ENCODE peak calls at places on chromosomes 1 and 21, in five cellular contexts. B, Y, P, M and N are unnamed samples.

GRCh38 chr1:51515312-51515960 is 3.6 kb downstream of the EPS15 start:
- DNase-seq in B (no peak), Y (no peak), P (no peak), M (no peak), N (no peak)

GRCh38 chr21:42039911-42040351 is 29.8 kb upstream of the ZBTB21 start:
- DNase-seq in B (no peak), Y (peak), P (peak), M (peak), N (peak)

GRCh38 chr1:109478806-109479205 is 4.9 kb upstream of the ATXN7L2 start:
- DNase-seq in B (peak), Y (no peak), P (no peak), M (no peak), N (no peak)

GRCh38 chr1:159005676-159006075 is 4.0 kb upstream of the IFI16 start:
- DNase-seq in B (no peak), Y (peak), P (no peak), M (no peak), N (no peak)

GRCh38 chr21:27149034-27149433 is 182.1 kb upstream of the ADAMTS5 start:
- DNase-seq in B (no peak), Y (no peak), P (no peak), M (no peak), N (no peak)

GRCh38 chr1:119084651-119085262 is 55.7 kb downstream of the WARS2 start:
- DNase-seq in B (no peak), Y (no peak), P (no peak), M (no peak), N (no peak)

GRCh38 chr1:47678464-47678980 is 240.7 kb downstream of the FOXD2 start:
- DNase-seq in B (peak), Y (no peak), P (no peak), M (no peak), N (no peak)

GRCh38 chr1:43468403-43468802 is 14.7 kb upstream of the HYI start:
- DNase-seq in B (no peak), Y (no peak), P (no peak), M (no peak), N (no peak)

GRCh38 chr1:9312183-9312582 is 19.5 kb downstream of the SPSB1 start:
- DNase-seq in B (no peak), Y (no peak), P (no peak), M (no peak), N (no peak)

GRCh38 chr1:188782220-188782841 is 1695.3 kb downstream of the BRINP3 start:
- DNase-seq in B (no peak), Y (no peak), P (no peak), M (peak), N (peak)

GRCh38 chr21:32021319-32022027 is 148.7 kb downstream of the HUNK start:
- DNase-seq in B (peak), Y (peak), P (no peak), M (no peak), N (no peak)

GRCh38 chr21:32807717-32808380 is 36.3 kb upstream of the PAXBP1 start:
- DNase-seq in B (no peak), Y (no peak), P (no peak), M (peak), N (no peak)

GRCh38 chr1:189269011-189269410 is 1208.7 kb downstream of the BRINP3 start:
- DNase-seq in B (no peak), Y (no peak), P (no peak), M (peak), N (no peak)

GRCh38 chr1:236058141-236058626 is 6.7 kb downstream of the NID1 start:
- DNase-seq in B (no peak), Y (no peak), P (no peak), M (no peak), N (no peak)

GRCh38 chr1:116874622-116875277 is 35.0 kb upstream of the PTGFRN start:
- DNase-seq in B (no peak), Y (no peak), P (no peak), M (peak), N (no peak)

GRCh38 chr1:146007785-146008133 is 11.4 kb upstream of the TXNIP start:
- DNase-seq in B (no peak), Y (no peak), P (no peak), M (no peak), N (no peak)

GRCh38 chr1:146010126-146010738 is 11.3 kb downstream of the HJV start:
- DNase-seq in B (no peak), Y (no peak), P (no peak), M (no peak), N (no peak)

GRCh38 chr1:146012703-146013565 is 8.6 kb downstream of the HJV start:
- DNase-seq in B (peak), Y (no peak), P (no peak), M (peak), N (peak)

GRCh38 chr1:146001734-146002133 is 5.4 kb upstream of the TXNIP start:
- DNase-seq in B (no peak), Y (no peak), P (no peak), M (no peak), N (no peak)

GRCh38 chr1:146007048-146007784 is 10.8 kb upstream of the TXNIP start:
- DNase-seq in B (peak), Y (peak), P (peak), M (peak), N (peak)
- TF ChIP-seq POLR2A in B (no peak), Y (peak), P (peak), M (no peak), N (no peak)

DNA sequence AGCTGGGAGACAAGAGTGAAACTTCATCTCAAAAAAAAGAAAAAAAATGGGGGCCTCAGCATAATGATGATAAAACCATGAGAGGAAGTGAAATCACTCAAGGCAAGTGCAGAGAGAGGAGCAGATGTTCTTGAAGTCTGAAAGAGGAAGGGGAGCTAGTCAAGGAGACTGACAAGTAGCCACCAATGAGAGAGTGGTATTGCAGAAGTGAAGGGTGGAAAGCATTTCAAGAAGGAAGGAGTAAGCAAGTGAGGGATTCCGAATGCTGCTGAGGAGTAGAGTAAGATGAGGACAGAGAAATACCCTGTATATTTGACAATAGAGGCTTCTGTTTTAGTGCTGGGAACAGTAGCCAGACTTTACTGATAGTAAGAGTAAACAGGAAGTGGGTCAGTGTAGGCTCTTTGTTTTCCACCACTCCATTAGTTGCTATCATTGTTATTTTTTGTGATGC is 2.9 kb downstream of the TATDN3 start:
- DNase-seq in B (no peak), Y (no peak), P (no peak), M (peak), N (no peak)
- TF ChIP-seq POLR2A in B (no peak), Y (no peak), P (no peak), M (no peak), N (no peak)

GRCh38 chr21:44848821-44849521 is 24.5 kb downstream of the PTTG1IP start:
- DNase-seq in B (no peak), Y (no peak), P (no peak), M (no peak), N (no peak)

GRCh38 chr21:44846201-44846484 is 27.3 kb downstream of the PTTG1IP start:
- DNase-seq in B (no peak), Y (no peak), P (no peak), M (no peak), N (no peak)

GRCh38 chr21:44847261-44848056 is 26.0 kb downstream of the PTTG1IP start:
- DNase-seq in B (no peak), Y (no peak), P (no peak), M (no peak), N (no peak)

GRCh38 chr21:44845418-44846200 is 27.7 kb upstream of the SUMO3 start:
- DNase-seq in B (peak), Y (peak), P (no peak), M (peak), N (no peak)

GRCh38 chr21:44846485-44847260 is 26.8 kb downstream of the PTTG1IP start:
- DNase-seq in B (peak), Y (no peak), P (no peak), M (peak), N (no peak)
- TF ChIP-seq POLR2A in B (no peak), Y (no peak), P (no peak), M (no peak), N (no peak)

GRCh38 chr1:193059282-193060225 is at the start of the genes RO60 and UCHL5:
- DNase-seq in B (peak), Y (peak), P (peak), M (peak), N (peak)

GRCh38 chr1:193062698-193063463 is 3.5 kb downstream of the RO60 start:
- DNase-seq in B (no peak), Y (no peak), P (no peak), M (no peak), N (no peak)

GRCh38 chr1:193054169-193054675 is 4.9 kb downstream of the UCHL5 start:
- DNase-seq in B (no peak), Y (no peak), P (no peak), M (no peak), N (no peak)

GRCh38 chr1:193060938-193061337 is 1.5 kb downstream of the RO60 start:
- DNase-seq in B (no peak), Y (no peak), P (no peak), M (peak), N (no peak)

GRCh38 chr1:193058529-193059281 is 455 bp downstream of the UCHL5 start:
- DNase-seq in B (peak), Y (peak), P (no peak), M (peak), N (no peak)
- TF ChIP-seq POLR2A in B (no peak), Y (no peak), P (no peak), M (peak), N (no peak)